ENCODE peak calls at places on chromosomes 1 and 21, in seven cellular contexts. J, A, G, V, H, B and K are unnamed samples.

GRCh38 chr1:47578026-47578861 is 140.4 kb downstream of the FOXD2 start:
- DNase-seq in J (peak), A (no peak), G (peak), V (no peak), H (no peak), B (no peak), K (no peak)

GRCh38 chr1:4379451-4380175 is 274.8 kb upstream of the AJAP1 start:
- DNase-seq in J (no peak), A (no peak), G (peak), V (no peak), H (no peak), B (no peak), K (no peak)

GRCh38 chr1:236063919-236064673 is 794 bp downstream of the NID1 start:
- DNase-seq in J (peak), A (peak), G (peak), V (peak), H (no peak), B (peak), K (peak)

GRCh38 chr1:205434738-205435137 is 12.9 kb upstream of the LEMD1 start:
- DNase-seq in J (no peak), A (no peak), G (no peak), V (no peak), H (no peak), B (no peak), K (no peak)

GRCh38 chr1:155002479-155003226 is at the start of gene ZBTB7B:
- DNase-seq in J (peak), A (peak), G (peak), V (peak), H (no peak), B (peak), K (peak)

GRCh38 chr1:31036749-31037500 is 28.6 kb downstream of the PUM1 start:
- DNase-seq in J (peak), A (no peak), G (no peak), V (no peak), H (no peak), B (no peak), K (no peak)

GRCh38 chr1:31931241-31932225 is 6.6 kb downstream of the PTP4A2 start:
- DNase-seq in J (peak), A (no peak), G (no peak), V (no peak), H (no peak), B (no peak), K (no peak)

GRCh38 chr1:172663726-172664125 is 4.8 kb downstream of the FASLG start:
- DNase-seq in J (no peak), A (no peak), G (no peak), V (peak), H (no peak), B (no peak), K (no peak)

GRCh38 chr1:172054172-172054571 is 212.9 kb downstream of the DNM3 start:
- DNase-seq in J (peak), A (no peak), G (no peak), V (no peak), H (no peak), B (no peak), K (no peak)

GRCh38 chr21:44773291-44773932 is 28.2 kb downstream of the UBE2G2 start:
- DNase-seq in J (no peak), A (no peak), G (no peak), V (no peak), H (no peak), B (no peak), K (no peak)

GRCh38 chr1:58699011-58699762 is 675 bp downstream of the MYSM1 start:
- DNase-seq in J (no peak), A (peak), G (no peak), V (no peak), H (no peak), B (no peak), K (no peak)

GRCh38 chr21:22791986-22792560 is 1793.9 kb downstream of the NCAM2 start:
- DNase-seq in J (peak), A (no peak), G (no peak), V (peak), H (peak), B (no peak), K (no peak)

DNA sequence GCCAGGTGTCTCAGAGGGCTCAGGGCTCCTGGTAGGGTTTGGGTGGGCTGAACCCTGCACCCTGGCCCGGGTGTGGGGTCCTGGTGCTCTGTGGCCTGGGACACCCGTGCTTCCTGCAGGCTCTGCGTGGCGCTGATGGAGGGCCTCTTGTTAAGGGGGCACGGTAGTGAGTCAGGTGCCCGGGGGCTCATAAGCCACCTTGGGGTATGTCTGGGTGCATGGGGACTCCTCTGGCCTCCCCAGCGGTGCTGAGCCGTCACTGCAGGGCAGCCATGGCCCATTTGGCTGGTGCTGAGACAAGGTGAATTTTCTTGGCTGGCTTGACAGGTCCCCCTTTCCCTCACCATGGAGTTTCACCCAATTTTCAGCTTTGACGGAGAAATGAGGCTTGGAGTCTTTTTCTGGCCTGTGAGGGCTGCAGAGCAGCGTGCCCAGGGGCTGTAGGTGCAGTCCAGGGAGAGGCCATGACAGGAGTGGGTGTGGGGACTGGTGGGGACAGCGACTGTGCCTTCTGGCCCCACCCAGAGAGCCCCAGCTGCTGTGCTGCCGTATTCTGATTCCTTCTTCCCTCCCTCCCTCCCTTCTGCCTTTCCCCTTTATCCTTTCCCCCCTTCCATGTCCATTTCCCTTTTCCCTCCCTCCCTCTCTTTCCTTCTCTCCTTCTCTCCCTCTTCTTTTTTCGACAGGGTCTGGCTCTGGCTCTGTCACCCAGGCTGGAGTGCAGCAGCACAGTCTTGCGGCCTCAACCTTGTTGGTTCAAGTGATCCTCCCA is 40.4 kb downstream of the SKI start:
- DNase-seq in J (no peak), A (no peak), G (no peak), V (no peak), H (no peak), B (no peak), K (no peak)
- H3K27ac ChIP-seq in J (no peak), A (no peak), G (no peak), V (no peak), H (peak), B (no peak), K (no peak)

DNA sequence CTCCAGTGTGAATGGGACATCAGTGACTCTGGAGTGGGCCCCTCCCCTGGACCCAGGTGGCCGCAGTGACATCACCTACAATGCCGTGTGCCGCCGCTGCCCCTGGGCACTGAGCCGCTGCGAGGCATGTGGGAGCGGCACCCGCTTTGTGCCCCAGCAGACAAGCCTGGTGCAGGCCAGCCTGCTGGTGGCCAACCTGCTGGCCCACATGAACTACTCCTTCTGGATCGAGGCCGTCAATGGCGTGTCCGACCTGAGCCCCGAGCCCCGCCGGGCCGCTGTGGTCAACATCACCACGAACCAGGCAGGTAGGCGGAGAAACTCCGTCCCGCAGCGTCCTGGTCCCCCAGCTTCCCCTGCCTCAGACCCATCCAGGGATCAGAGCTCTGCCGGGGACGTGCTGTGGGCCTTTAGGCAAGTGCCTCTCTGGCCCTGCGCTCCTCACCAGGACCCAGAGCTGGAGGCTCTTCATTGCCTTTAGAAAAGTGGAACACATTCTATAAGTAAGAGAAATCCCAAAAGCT is 25.7 kb downstream of the EPHA8 start:
- DNase-seq in J (no peak), A (no peak), G (no peak), V (no peak), H (no peak), B (no peak), K (no peak)
- H3K27ac ChIP-seq in J (no peak), A (no peak), G (no peak), V (no peak), H (no peak), B (no peak), K (no peak)

GRCh38 chr1:23867542-23867952 is 543 bp downstream of the FUCA1 start:
- DNase-seq in J (no peak), A (no peak), G (peak), V (no peak), H (no peak), B (no peak), K (no peak)
- H3K27ac ChIP-seq in J (no peak), A (peak), G (peak), V (peak), H (peak), B (no peak), K (peak)

DNA sequence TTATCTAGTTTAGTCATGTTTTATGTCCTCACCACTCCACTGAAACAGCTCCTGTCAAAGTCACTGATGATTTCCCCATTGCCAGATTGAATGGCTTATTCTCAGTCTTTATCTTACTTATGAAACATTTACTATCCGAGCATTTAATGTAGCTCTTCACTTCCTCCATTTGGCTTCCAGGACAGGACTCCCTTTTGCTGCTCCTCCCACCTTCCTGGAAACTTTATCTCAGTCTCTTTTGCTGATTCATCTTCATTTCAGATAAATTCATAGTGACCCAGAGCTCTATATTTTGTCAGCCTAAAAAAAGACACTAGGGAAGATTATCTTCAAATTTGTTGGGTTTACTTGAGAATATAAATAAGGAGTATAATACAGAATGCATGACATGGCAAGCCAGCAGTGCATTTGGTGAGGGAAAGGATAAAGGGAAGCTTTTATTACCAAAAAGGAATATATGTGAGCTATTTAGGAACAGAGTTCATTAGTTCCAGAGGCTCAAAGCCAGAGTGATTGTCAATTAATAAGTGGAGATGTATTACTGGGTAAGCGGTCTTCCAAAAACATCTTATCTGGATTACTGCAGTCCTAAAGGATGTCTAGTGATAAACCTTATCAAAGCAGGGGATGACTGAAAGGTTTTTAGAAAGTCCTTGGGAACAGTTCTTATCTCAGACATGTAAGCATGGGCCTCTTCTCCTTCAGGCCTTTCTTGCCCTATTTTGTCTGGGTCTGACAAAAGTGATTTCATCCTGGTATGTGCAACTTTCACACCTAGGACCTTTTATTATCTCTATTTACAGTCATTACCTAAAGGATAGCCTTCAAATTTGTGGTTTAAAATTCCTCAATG is 25.6 kb downstream of the IL23R start:
- DNase-seq in J (peak), A (no peak), G (no peak), V (no peak), H (no peak), B (no peak), K (no peak)
- H3K27ac ChIP-seq in J (no peak), A (no peak), G (no peak), V (no peak), H (no peak), B (no peak), K (no peak)

GRCh38 chr1:88729297-88729696 is 45.2 kb downstream of the PKN2 start:
- DNase-seq in J (no peak), A (no peak), G (no peak), V (no peak), H (no peak), B (no peak), K (no peak)
- H3K27ac ChIP-seq in J (no peak), A (no peak), G (no peak), V (no peak), H (no peak), B (no peak), K (no peak)

GRCh38 chr1:42944207-42944928 is 14.3 kb downstream of the SLC2A1 start:
- DNase-seq in J (no peak), A (no peak), G (peak), V (no peak), H (no peak), B (peak), K (no peak)
- H3K27ac ChIP-seq in J (peak), A (no peak), G (peak), V (peak), H (peak), B (peak), K (peak)